ENCODE peak calls at places on chromosomes 1 and 21, in eight cellular contexts. R, J, I, D, S, L, K and Z are unnamed samples.

GRCh38 chr1:27147842-27148518 is 6.9 kb downstream of the SLC9A1 start:
- DNase-seq in I (no peak), D (no peak), K (no peak), S (no peak), J (no peak), R (no peak), L (no peak), Z (no peak)

GRCh38 chr1:156809281-156809680 is 7.4 kb downstream of the SH2D2A start:
- DNase-seq in J (no peak), S (no peak), K (peak), L (no peak), R (no peak), D (no peak), I (no peak), Z (no peak)

GRCh38 chr1:71548398-71548797 is 467.6 kb upstream of the ZRANB2 start:
- DNase-seq in R (no peak), J (no peak), L (no peak), I (no peak), D (no peak), K (no peak), S (no peak), Z (no peak)

GRCh38 chr21:34888569-34889286 is 160.4 kb downstream of the RUNX1 start:
- DNase-seq in J (peak), L (peak), I (peak), K (peak), S (peak), D (peak), R (peak), Z (peak)

GRCh38 chr1:32897082-32898049 is 3.8 kb downstream of the TMEM54 start:
- DNase-seq in R (no peak), I (no peak), L (no peak), S (no peak), J (no peak), K (no peak), D (no peak), Z (no peak)

GRCh38 chr1:24536391-24536840 is 19.5 kb upstream of the NCMAP start:
- DNase-seq in I (no peak), L (peak), K (peak), J (peak), S (peak), D (no peak), R (no peak), Z (peak)

GRCh38 chr1:111269820-111270406 is 20.7 kb upstream of the CHIA start:
- DNase-seq in L (no peak), J (no peak), R (no peak), K (no peak), D (no peak), S (no peak), I (no peak), Z (no peak)

GRCh38 chr1:231918239-231919015 is 291.8 kb downstream of the DISC1 start:
- DNase-seq in D (no peak), S (no peak), J (no peak), L (no peak), R (no peak), K (peak), I (no peak), Z (no peak)

GRCh38 chr1:226397011-226397926 is 10.6 kb downstream of the PARP1 start:
- DNase-seq in I (no peak), L (no peak), R (no peak), K (no peak), D (no peak), S (no peak), J (no peak), Z (no peak)

GRCh38 chr21:15850645-15851044 is 120.9 kb downstream of the USP25 start:
- DNase-seq in I (no peak), D (no peak), J (no peak), L (no peak), S (no peak), K (no peak), R (no peak), Z (no peak)

GRCh38 chr21:15895142-15896106 is 165.6 kb downstream of the USP25 start:
- DNase-seq in R (no peak), D (no peak), L (no peak), J (no peak), I (no peak), K (no peak), S (no peak), Z (no peak)

GRCh38 chr1:208917719-208918118 is 665.8 kb upstream of the CAMK1G start:
- DNase-seq in R (no peak), K (no peak), I (no peak), D (no peak), J (no peak), S (no peak), L (no peak), Z (no peak)

GRCh38 chr1:62382581-62382980 is 54.3 kb upstream of the USP1 start:
- DNase-seq in S (no peak), D (no peak), J (no peak), K (no peak), I (no peak), R (no peak), L (no peak), Z (no peak)

GRCh38 chr1:54253480-54253879 is 53.5 kb downstream of the MRPL37 start:
- DNase-seq in R (no peak), L (no peak), S (no peak), D (peak), K (no peak), J (no peak), I (no peak), Z (peak)

GRCh38 chr1:83999316-83999819 is 436 bp upstream of the TTLL7 start:
- DNase-seq in J (no peak), I (peak), K (no peak), L (no peak), D (no peak), S (peak), R (peak), Z (peak)

GRCh38 chr21:33441489-33442477 is 38.0 kb downstream of the TMEM50B start:
- DNase-seq in R (no peak), D (no peak), S (no peak), L (no peak), J (no peak), I (peak), K (no peak), Z (no peak)

GRCh38 chr1:119139393-119139792 is 1.1 kb downstream of the WARS2 start:
- DNase-seq in K (peak), L (peak), J (no peak), I (no peak), R (no peak), S (no peak), D (no peak), Z (no peak)